ENCODE peak calls at places on chromosome 17, in seven cellular contexts. J, S, D, H, U, O and V are unnamed samples.
A peak's percentile ranks its signal among the peaks of the same experiment; 100 is the strongest.

GRCh38 chr17:63740464-63741181 is 976 bp downstream of the STRADA start:
- DNase-seq in J (peak; percentile 27), S (no peak), D (no peak), H (no peak), U (no peak), O (no peak), V (no peak)

GRCh38 chr17:77235370-77236080 is 94.8 kb downstream of the SEC14L1 start:
- DNase-seq in J (no peak), S (no peak), D (no peak), H (no peak), U (no peak), O (peak; percentile 48), V (peak; percentile 91)

GRCh38 chr17:71849783-71850768 is 270.7 kb upstream of the SOX9 start:
- DNase-seq in J (no peak), S (no peak), D (no peak), H (no peak), U (no peak), O (no peak), V (no peak)

GRCh38 chr17:45384800-45385262 is 47.8 kb downstream of the ARHGAP27 start:
- DNase-seq in J (no peak), S (peak; percentile 66), D (no peak), H (peak; percentile 72), U (no peak), O (no peak), V (no peak)

GRCh38 chr17:61412860-61413653 is 13.4 kb downstream of the TBX2 start:
- DNase-seq in J (no peak), S (peak; percentile 63), D (no peak), H (peak; percentile 18), U (no peak), O (peak; percentile 15), V (no peak)

GRCh38 chr17:61009619-61010018 is 332.0 kb downstream of the BCAS3 start:
- DNase-seq in J (no peak), S (no peak), D (no peak), H (no peak), U (no peak), O (peak; percentile 31), V (no peak)

GRCh38 chr17:16351831-16352230 is 1.4 kb downstream of the CENPV start:
- DNase-seq in J (no peak), S (no peak), D (no peak), H (no peak), U (no peak), O (no peak), V (no peak)

GRCh38 chr17:76381633-76382304 is 2.6 kb upstream of the SPHK1 start:
- DNase-seq in J (no peak), S (no peak), D (no peak), H (no peak), U (no peak), O (no peak), V (no peak)

GRCh38 chr17:68035131-68035522 is 408 bp upstream of the KPNA2 start:
- DNase-seq in J (peak; percentile 91), S (peak; percentile 96), D (no peak), H (peak; percentile 89), U (no peak), O (peak; percentile 94), V (peak; percentile 98)

GRCh38 chr17:43543300-43543699 is 2.8 kb downstream of the ETV4 start:
- DNase-seq in J (no peak), S (no peak), D (no peak), H (no peak), U (no peak), O (no peak), V (no peak)

GRCh38 chr17:64148017-64148631 is 18.2 kb upstream of the ERN1 start:
- DNase-seq in J (no peak), S (no peak), D (no peak), H (no peak), U (no peak), O (no peak), V (peak; percentile 75)

GRCh38 chr17:81040791-81041337 is 5.9 kb downstream of the BAIAP2 start:
- DNase-seq in J (no peak), S (no peak), D (no peak), H (no peak), U (peak; percentile 71), O (no peak), V (no peak)

GRCh38 chr17:2510559-2510958 is 1.1 kb downstream of the METTL16 start:
- DNase-seq in J (no peak), S (no peak), D (no peak), H (no peak), U (no peak), O (no peak), V (peak; percentile 56)

GRCh38 chr17:40025991-40026815 is 11.0 kb downstream of the CSF3 start:
- DNase-seq in J (peak; percentile 62), S (no peak), D (no peak), H (peak; percentile 71), U (no peak), O (no peak), V (no peak)

GRCh38 chr17:79531191-79531590 is 79.7 kb downstream of the RBFOX3 start:
- DNase-seq in J (no peak), S (no peak), D (no peak), H (no peak), U (no peak), O (no peak), V (no peak)

GRCh38 chr17:80187493-80187892 is 17.7 kb downstream of the CARD14 start:
- DNase-seq in J (peak; percentile 82), S (peak; percentile 83), D (no peak), H (peak; percentile 64), U (peak; percentile 59), O (peak; percentile 64), V (peak; percentile 59)

GRCh38 chr17:32479074-32479617 is 7.6 kb upstream of the CDK5R1 start:
- DNase-seq in J (no peak), S (no peak), D (no peak), H (no peak), U (no peak), O (no peak), V (no peak)

GRCh38 chr17:1076299-1076981 is 79.5 kb downstream of the TIMM22 start:
- DNase-seq in J (no peak), S (no peak), D (no peak), H (no peak), U (no peak), O (no peak), V (no peak)

GRCh38 chr17:35053204-35053603 is 10.3 kb downstream of the RFFL start:
- DNase-seq in J (no peak), S (no peak), D (no peak), H (no peak), U (no peak), O (no peak), V (no peak)

GRCh38 chr17:66426397-66427033 is 124.1 kb downstream of the PRKCA start:
- DNase-seq in J (no peak), S (peak; percentile 27), D (peak; percentile 31), H (no peak), U (peak; percentile 30), O (no peak), V (no peak)

GRCh38 chr17:411416-412120 is 59.0 kb upstream of the RPH3AL start:
- DNase-seq in J (no peak), S (no peak), D (no peak), H (no peak), U (no peak), O (no peak), V (no peak)

GRCh38 chr17:57597531-57598453 is 147.3 kb downstream of the CCDC182 start:
- DNase-seq in J (peak; percentile 57), S (no peak), D (peak; percentile 65), H (peak; percentile 55), U (peak; percentile 61), O (peak; percentile 75), V (peak; percentile 45)

GRCh38 chr17:21098934-21099687 is 27.7 kb upstream of the DHRS7B start:
- DNase-seq in J (peak; percentile 53), S (no peak), D (peak; percentile 90), H (peak; percentile 28), U (peak; percentile 91), O (peak; percentile 35), V (peak; percentile 86)
- TF ChIP-seq POLR2A in J (no peak), S (no peak), D (no peak), H (no peak), U (peak; percentile 60), O (no peak), V (no peak)

DNA sequence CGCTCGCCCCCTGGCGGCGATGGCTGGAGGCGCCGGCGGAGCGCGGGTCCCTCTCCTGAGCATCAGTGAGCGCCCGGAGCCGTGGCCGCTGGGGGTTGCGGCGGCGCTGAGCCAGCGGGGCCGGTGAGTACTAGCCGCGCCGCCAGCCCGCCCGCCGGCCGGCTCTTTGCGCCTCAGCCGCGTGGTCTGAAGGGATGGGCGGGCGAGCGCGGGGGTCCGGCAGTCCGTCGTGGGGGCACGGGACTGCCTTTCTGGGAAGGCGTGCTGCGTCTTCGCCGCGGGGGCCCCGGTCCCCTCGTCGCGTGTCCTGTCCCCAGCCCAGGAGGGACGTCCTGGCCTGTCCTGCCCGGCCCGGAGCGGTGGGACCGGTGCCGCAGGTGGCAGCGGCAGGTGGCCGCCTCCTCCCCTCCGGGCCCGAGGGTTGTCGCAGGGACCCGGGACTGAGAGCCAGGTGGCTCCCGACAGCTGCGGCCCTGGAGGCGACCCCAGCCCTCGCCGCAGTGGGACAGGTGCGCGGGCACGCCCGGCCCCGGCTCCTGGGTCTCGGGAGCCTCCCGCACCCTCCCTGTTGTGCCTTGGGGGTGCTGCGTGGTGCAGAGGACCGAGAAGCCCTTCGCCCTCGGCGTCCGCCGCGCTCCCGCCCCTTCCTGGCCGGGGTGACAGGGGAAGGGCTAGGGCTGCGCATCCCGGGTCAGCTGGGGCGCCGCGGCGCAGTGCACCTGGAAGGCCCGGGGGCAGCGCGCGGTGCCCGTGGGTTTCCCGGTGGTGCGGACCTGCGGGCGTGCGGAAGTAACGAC is at the start of gene SPECC1:
- DNase-seq in J (peak; percentile 63), S (peak; percentile 84), D (peak; percentile 49), H (peak; percentile 55), U (peak; percentile 81), O (peak; percentile 86), V (peak; percentile 69)
- TF ChIP-seq CTCF in J (peak; percentile 97), S (no peak), D (peak; percentile 96), H (peak; percentile 80), U (peak; percentile 96), O (peak; percentile 99), V (no peak)

GRCh38 chr17:73795730-73796129 is 151.5 kb upstream of the SDK2 start:
- DNase-seq in J (no peak), S (no peak), D (no peak), H (peak; percentile 23), U (no peak), O (no peak), V (peak; percentile 2)
- TF ChIP-seq POLR2A in J (no peak), S (no peak), D (no peak), H (no peak), U (no peak), O (no peak), V (no peak)

DNA sequence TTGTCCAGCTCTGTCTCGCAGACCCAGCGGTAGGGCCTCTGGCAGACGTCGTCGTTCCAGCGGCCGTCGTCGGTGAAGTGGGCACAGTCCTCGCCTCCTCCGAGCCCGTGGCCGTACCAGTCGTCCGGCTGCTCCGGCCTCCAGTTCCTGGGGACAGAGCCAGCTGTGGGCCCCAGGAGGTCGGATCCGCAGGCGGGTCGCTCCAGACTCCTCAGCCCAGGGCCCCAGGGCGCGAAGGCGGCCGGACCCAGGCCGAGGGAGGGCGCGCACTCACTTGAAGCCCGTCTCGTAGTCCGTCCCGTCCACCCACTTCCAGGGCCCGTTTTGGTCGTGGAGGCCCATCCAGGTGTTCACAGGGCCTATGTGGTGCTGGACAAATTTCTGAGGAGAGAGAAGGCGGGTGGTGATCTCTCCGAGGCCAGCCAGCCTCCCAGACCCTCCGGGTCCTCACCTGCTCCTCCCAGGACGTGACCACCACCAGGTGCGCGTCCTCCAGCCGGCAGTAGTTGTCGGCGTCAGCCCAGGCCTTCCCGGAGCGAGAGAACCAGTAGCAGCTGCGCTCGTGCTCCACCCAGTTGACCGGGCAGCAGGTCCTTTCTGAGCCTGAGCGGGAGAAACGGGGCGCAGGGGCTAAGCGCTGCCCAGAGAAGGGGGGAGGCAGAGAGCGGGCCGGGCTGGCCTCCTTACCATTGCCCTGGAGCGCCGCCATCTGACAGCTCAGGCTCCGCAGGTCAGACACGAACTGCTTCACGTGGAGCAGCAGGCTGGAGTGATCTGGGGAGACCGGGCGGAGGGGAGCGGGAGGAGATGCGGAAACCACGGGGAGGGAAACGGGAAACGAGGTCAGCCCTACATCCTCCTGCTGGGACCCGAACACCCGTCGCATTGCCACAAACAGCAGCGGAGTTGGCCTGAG is 5.2 kb downstream of the ASGR1 start:
- DNase-seq in J (peak; percentile 47), S (peak; percentile 76), D (no peak), H (no peak), U (no peak), O (peak; percentile 56), V (peak; percentile 89)
- TF ChIP-seq CTCF in J (peak; percentile 34), S (no peak), D (no peak), H (no peak), U (peak; percentile 29), O (no peak), V (no peak)